ENCODE peak calls at places on chromosomes 2 and 18, in four cellular contexts. B, W, J and O are unnamed samples.
A peak's percentile ranks its signal among the peaks of the same experiment; 100 is the strongest.

GRCh38 chr2:159156834-159157233 is 129.7 kb downstream of the WDSUB1 start:
- DNase-seq in J (no peak), W (no peak), B (no peak), O (peak; percentile 99)

GRCh38 chr2:161019311-161019710 is 140.9 kb upstream of the TANK start:
- DNase-seq in J (no peak), W (no peak), B (no peak), O (no peak)

GRCh38 chr2:180222642-180223041 is 215.5 kb upstream of the CWC22 start:
- DNase-seq in W (peak; percentile 96), B (no peak), J (no peak), O (no peak)

GRCh38 chr2:111975819-111976218 is 77.4 kb downstream of the MERTK start:
- DNase-seq in W (no peak), J (no peak), B (no peak), O (no peak)

GRCh38 chr2:223797811-223798721 is 39.3 kb downstream of the AP1S3 start:
- DNase-seq in B (peak; percentile 27), W (peak; percentile 59), J (no peak), O (peak; percentile 62)

GRCh38 chr18:79910563-79910962 is 40.9 kb downstream of the SLC66A2 start:
- DNase-seq in W (no peak), B (no peak), J (no peak), O (no peak)

GRCh38 chr2:24858996-24859395 is 61.0 kb downstream of the ADCY3 start:
- DNase-seq in J (no peak), B (no peak), W (no peak), O (no peak)

GRCh38 chr18:26516964-26517363 is 31.4 kb downstream of the KCTD1 start:
- DNase-seq in J (no peak), W (peak; percentile 20), B (no peak), O (no peak)

GRCh38 chr2:14944562-14945346 is 312.2 kb downstream of the LRATD1 start:
- DNase-seq in B (no peak), J (peak; percentile 76), W (peak; percentile 34), O (peak; percentile 23)

GRCh38 chr18:62555135-62555534 is 32.3 kb downstream of the ZCCHC2 start:
- DNase-seq in W (peak; percentile 77), J (no peak), B (no peak), O (peak; percentile 32)

GRCh38 chr2:12167525-12168317 is 421.3 kb downstream of the LPIN1 start:
- DNase-seq in B (peak; percentile 38), J (peak; percentile 54), W (no peak), O (no peak)

GRCh38 chr2:203623616-203624015 is 82.8 kb upstream of the CD28 start:
- DNase-seq in W (peak; percentile 27), J (no peak), B (no peak), O (no peak)

GRCh38 chr2:15856318-15856717 is 84.0 kb upstream of the MYCN start:
- DNase-seq in J (no peak), W (no peak), B (no peak), O (no peak)

GRCh38 chr2:155696561-155696960 is 636.0 kb downstream of the NR4A2 start:
- DNase-seq in J (no peak), B (no peak), W (no peak), O (no peak)

GRCh38 chr18:41391616-41392610 is 563.1 kb upstream of the PIK3C3 start:
- DNase-seq in B (peak; percentile 51), J (peak; percentile 74), W (peak; percentile 70), O (peak; percentile 31)

GRCh38 chr2:223692227-223692947 is 90.2 kb upstream of the SCG2 start:
- DNase-seq in B (peak; percentile 15), J (peak; percentile 46), W (peak; percentile 67), O (no peak)

GRCh38 chr2:71006955-71007799 is 12.5 kb upstream of the TEX261 start:
- DNase-seq in B (no peak), W (no peak), J (no peak), O (no peak)

GRCh38 chr2:230542751-230543150 is 126.8 kb downstream of the SP100 start:
- DNase-seq in J (no peak), W (no peak), B (no peak), O (no peak)

GRCh38 chr2:240585681-240586197 is 795 bp upstream of the CAPN10 start:
- DNase-seq in J (no peak), W (no peak), B (no peak), O (no peak)

GRCh38 chr2:19461504-19461903 is 103.1 kb upstream of the OSR1 start:
- DNase-seq in B (no peak), J (no peak), W (no peak), O (no peak)

GRCh38 chr2:95526360-95527341 is 42.1 kb upstream of the TRIM43B start:
- DNase-seq in W (peak; percentile 67), B (no peak), J (no peak), O (peak; percentile 37)

GRCh38 chr2:111209045-111209514 is 88.4 kb downstream of the BCL2L11 start:
- DNase-seq in W (peak; percentile 93), J (no peak), B (no peak), O (peak; percentile 17)

GRCh38 chr2:224957540-224958465 is 84.5 kb downstream of the DOCK10 start:
- DNase-seq in W (no peak), J (no peak), B (no peak), O (no peak)

GRCh38 chr18:7624697-7625096 is 57.6 kb downstream of the PTPRM start:
- DNase-seq in J (no peak), B (no peak), W (no peak), O (no peak)
- H3K14ac ChIP-seq in J (no peak overlapping the region), B (no peak overlapping the region), W (no peak overlapping the region), O (no peak overlapping the region)

GRCh38 chr2:182667321-182667695 is 48.7 kb upstream of the DNAJC10 start:
- DNase-seq in J (no peak), W (no peak), B (no peak), O (no peak)

GRCh38 chr2:182668671-182669070 is 47.4 kb upstream of the DNAJC10 start:
- DNase-seq in J (peak; percentile 30), W (peak; percentile 11), B (no peak), O (no peak)

GRCh38 chr2:182664212-182664611 is 51.8 kb upstream of the DNAJC10 start:
- DNase-seq in J (no peak), B (no peak), W (no peak), O (no peak)

GRCh38 chr2:182672471-182673165 is 43.4 kb upstream of the DNAJC10 start:
- DNase-seq in W (peak; percentile 91), B (no peak), J (no peak), O (peak; percentile 61)

DNA sequence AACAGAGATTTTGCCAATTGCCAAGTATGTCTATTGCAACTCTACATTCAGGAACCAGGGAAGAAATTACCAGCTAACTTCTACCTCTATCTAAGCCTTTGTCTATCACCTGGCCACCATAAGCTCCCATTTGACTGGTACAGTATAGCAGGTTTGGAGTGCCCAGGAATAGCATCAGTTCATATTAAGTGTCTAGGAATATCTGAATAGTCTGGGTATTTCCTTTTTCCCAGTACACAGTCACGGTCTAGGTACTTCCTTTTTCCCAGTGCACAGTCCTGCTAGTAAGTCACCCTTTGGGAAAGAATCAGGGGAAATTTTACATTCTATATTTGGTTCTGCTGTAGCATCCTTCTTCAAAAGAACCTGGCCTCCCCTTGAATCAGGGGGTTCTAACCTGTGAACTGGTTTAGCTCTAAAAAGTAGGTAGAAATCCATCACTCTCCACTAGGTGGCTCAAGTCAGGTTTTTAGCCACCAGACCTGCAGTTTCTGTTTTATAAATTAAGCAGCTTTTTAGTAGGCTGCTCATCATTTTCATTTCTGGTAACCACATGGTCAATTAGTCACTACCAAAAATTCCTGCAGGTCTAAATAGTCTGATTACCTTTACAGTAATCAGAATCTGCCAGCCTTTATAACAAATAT is 49.3 kb upstream of the DNAJC10 start:
- DNase-seq in B (no peak), W (peak; percentile 46), J (no peak), O (no peak)
- H3K4me2 ChIP-seq in B (no peak overlapping the region), W (no peak overlapping the region), J (no peak overlapping the region), O (no peak overlapping the region)

DNA sequence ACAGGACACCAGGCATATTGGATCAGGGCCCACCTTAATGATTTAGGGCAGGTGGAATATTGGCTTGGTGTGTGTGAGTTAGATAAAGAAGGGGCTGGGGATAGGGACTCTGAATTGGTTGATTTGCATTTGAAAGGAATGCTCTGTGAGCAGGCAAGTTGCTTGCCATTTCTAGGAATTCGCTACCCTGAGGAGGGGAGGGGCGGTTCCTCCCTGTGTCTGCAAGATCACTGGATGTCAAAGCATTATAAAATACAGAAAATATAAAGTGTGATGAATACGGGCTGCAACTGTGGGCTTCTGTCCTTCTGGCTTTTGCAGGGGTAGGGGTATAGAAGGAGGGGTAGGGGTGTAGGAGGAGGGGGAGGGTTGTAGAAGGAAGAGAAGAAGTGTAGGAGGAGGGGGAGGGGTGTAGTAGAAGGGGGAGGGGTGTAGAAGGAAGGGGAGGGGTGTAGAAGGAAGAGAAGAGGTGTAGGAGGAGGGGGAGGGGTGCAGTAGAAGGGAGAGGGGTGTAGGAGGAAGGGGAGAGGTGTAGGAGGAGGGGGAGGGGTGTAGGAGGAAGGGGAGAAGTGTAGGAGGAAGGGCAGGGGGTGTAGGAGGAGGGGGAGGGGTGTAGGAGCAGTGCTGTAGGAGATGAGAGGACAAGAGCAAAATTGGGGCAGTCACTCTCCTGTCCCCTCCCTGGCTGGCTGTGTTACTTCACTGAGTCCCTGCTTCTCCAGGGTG is 238.0 kb upstream of the COPS8 start:
- DNase-seq in W (no peak), J (peak; percentile 83), B (no peak), O (no peak)
- H3K14ac ChIP-seq in W (no peak overlapping the region), J (no peak overlapping the region), B (peak overlapping the region; percentile 15), O (no peak overlapping the region)

GRCh38 chr2:219425238-219426067 is 7.3 kb downstream of the DES start:
- DNase-seq in W (no peak), B (no peak), J (peak; percentile 10), O (no peak)

GRCh38 chr2:219420687-219421086 is 2.5 kb downstream of the DES start:
- DNase-seq in B (no peak), W (no peak), J (no peak), O (no peak)

GRCh38 chr2:219421323-219421722 is 3.1 kb downstream of the DES start:
- DNase-seq in J (no peak), B (no peak), W (no peak), O (no peak)

GRCh38 chr2:219423656-219424378 is 5.6 kb downstream of the DES start:
- DNase-seq in J (peak; percentile 17), W (no peak), B (no peak), O (no peak)

DNA sequence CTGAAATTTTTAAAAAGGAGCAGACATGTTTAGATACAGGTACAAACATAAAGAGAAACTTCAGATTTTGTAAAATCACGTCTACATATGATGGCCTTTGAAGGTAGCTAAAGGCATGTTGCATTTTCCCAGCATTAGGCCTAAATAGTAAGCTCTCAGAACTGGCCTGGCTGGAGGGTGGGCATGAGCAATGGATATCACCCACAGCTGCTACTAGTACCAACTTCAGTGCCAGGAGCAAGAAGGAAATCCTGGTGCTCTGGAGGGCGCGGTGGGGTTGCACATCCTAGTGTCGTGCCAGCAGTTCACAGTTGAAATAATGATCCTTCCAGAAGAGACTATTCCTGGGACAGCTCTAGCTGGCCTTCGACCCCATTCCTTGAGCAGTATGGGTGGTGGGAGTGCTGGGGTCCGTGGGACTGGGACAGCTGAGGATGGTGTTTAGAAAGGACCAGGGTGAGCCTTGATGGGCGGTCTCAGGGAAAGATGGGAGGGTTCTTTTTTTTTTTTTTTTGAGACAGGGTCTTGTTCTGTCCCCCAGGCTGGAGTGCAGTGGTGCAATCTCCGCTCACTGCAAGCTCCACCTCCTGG is 4.9 kb downstream of the DES start:
- DNase-seq in B (no peak), J (peak; percentile 11), W (no peak), O (no peak)
- H3K4me2 ChIP-seq in B (no peak overlapping the region), J (no peak overlapping the region), W (no peak overlapping the region), O (no peak overlapping the region)

GRCh38 chr2:47905454-47906260 is 641 bp downstream of the FBXO11 start:
- DNase-seq in J (peak; percentile 34), B (peak; percentile 80), W (peak; percentile 41), O (peak; percentile 37)
- H3K14ac ChIP-seq in J (peak overlapping the region; percentile 97), B (peak overlapping the region; percentile 100), W (no peak overlapping the region), O (peak overlapping the region; percentile 96)